ENCODE peak calls at places on chromosomes 5 and 9, in ten cellular contexts. P is A549, V is sigmoid colon, B is lower leg skin, I is esophagus squamous epithelium, H is transverse colon, R is heart left ventricle, L is body of pancreas, N is IMR-90, C is Peyer's patch. X is an unnamed sample.
A peak's percentile ranks its signal among the peaks of the same experiment; 100 is the strongest.

GRCh38 chr9:114364528-114365041 is 23.2 kb downstream of the AKNA start:
- DNase-seq in P (no peak), V (no peak), B (no peak), I (no peak), H (no peak), R (no peak), L (no peak), N (no peak), C (no peak), X (no peak)

GRCh38 chr9:5442400-5443011 is 4.8 kb upstream of the PLGRKT start:
- DNase-seq in P (peak; percentile 25), V (no peak), B (no peak), I (no peak), H (peak; percentile 39), R (no peak), L (peak; percentile 57), N (peak; percentile 66), C (peak; percentile 74), X (no peak)

GRCh38 chr9:122347348-122348287 is 23.2 kb upstream of the PTGS1 start:
- DNase-seq in P (peak; percentile 38), V (no peak), B (no peak), I (no peak), H (peak; percentile 65), R (no peak), L (no peak), N (no peak), C (no peak), X (no peak)

GRCh38 chr5:145493435-145493834 is 341.7 kb downstream of the PRELID2 start:
- DNase-seq in P (no peak), V (no peak), B (no peak), I (no peak), H (no peak), R (no peak), L (no peak), N (no peak), C (no peak), X (no peak)

GRCh38 chr5:55577353-55578060 is 42.7 kb upstream of the PLPP1 start:
- DNase-seq in P (no peak), V (peak; percentile 82), B (no peak), I (no peak), H (peak; percentile 31), R (no peak), L (no peak), N (no peak), C (no peak), X (no peak)

GRCh38 chr9:136260521-136260920 is 14.9 kb upstream of the QSOX2 start:
- DNase-seq in P (no peak), V (no peak), B (no peak), I (no peak), H (no peak), R (peak; percentile 43), L (no peak), N (no peak), C (no peak), X (no peak)

GRCh38 chr9:33446507-33447403 is 638 bp downstream of the AQP3 start:
- DNase-seq in P (peak; percentile 65), V (no peak), B (no peak), I (no peak), H (peak; percentile 56), R (no peak), L (peak; percentile 64), N (peak; percentile 72), C (peak; percentile 84), X (no peak)

GRCh38 chr5:111135946-111136345 is 43.8 kb downstream of the WDR36 start:
- DNase-seq in P (no peak), V (no peak), B (no peak), I (no peak), H (no peak), R (no peak), L (no peak), N (peak; percentile 53), C (no peak), X (no peak)

GRCh38 chr9:120692901-120693573 is 21.2 kb downstream of the MEGF9 start:
- DNase-seq in P (no peak), V (no peak), B (no peak), I (no peak), H (no peak), R (no peak), L (no peak), N (peak; percentile 74), C (no peak), X (no peak)

GRCh38 chr5:78627766-78628165 is 20.8 kb downstream of the LHFPL2 start:
- DNase-seq in P (no peak), V (no peak), B (no peak), I (no peak), H (no peak), R (no peak), L (no peak), N (peak; percentile 54), C (no peak), X (no peak)

GRCh38 chr9:131552030-131552429 is 6.7 kb downstream of the PRRT1B start:
- DNase-seq in P (no peak), V (no peak), B (no peak), I (no peak), H (no peak), R (no peak), L (no peak), N (no peak), C (no peak), X (no peak)

GRCh38 chr9:131545003-131545785 is at the start of gene PRRT1B:
- DNase-seq in P (peak; percentile 94), V (no peak), B (no peak), I (no peak), H (peak; percentile 89), R (peak; percentile 65), L (peak; percentile 94), N (no peak), C (peak; percentile 85), X (peak; percentile 83)

GRCh38 chr9:131543141-131543540 is 2.2 kb upstream of the PRRT1B start:
- DNase-seq in P (no peak), V (no peak), B (no peak), I (no peak), H (no peak), R (no peak), L (no peak), N (no peak), C (no peak), X (no peak)

GRCh38 chr9:131545786-131546335 is 538 bp downstream of the PRRT1B start:
- DNase-seq in P (peak; percentile 46), V (no peak), B (no peak), I (no peak), H (no peak), R (no peak), L (peak; percentile 29), N (no peak), C (no peak), X (no peak)

DNA sequence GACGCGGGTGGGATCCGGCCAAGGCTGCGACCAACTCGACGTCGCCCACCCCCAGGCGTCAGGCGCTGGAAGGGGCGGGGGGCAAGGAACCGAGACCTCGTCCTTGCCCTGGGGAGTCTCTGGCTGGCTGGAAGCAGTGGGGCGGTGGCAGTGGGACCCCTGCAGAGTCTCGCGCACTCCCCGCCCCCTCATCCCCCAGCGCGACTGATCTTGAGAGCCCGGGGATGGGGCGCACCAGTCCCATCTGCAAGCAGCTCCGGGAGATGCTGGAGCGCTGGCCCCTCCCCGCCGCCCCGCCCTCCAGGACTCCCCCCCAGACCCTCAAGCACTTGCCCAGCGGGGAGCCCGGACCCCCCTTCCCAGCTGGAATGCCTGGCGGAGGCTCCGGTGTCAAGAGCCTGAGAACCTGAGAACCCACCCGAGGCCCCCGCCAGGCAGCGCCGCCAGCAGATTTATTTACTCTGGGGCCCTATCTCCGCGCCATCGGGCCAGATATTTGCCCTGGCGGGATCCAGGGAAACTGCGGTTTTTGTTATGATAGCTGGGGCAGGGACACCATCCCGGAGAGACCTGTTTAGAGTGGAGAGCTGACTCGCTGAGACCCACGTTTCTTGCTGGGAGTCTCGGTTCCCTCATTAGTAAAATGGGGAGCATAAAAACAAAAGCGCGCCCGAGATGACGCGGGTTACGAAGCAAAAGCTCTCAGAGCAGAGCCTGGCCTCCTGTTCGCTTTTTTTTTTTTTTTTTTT is 1.2 kb downstream of the PRRT1B start:
- DNase-seq in P (peak; percentile 92), V (no peak), B (no peak), I (no peak), H (no peak), R (no peak), L (no peak), N (peak; percentile 12), C (no peak), X (no peak)
- TF ChIP-seq CTCF in P (no peak), V (no peak), B (no peak), I (no peak), H (no peak), R (no peak), L (no peak), N (no peak), C (no peak), X (no peak)

GRCh38 chr9:38060688-38061087 is 8.3 kb downstream of the SHB start:
- DNase-seq in P (no peak), V (peak; percentile 43), B (no peak), I (no peak), H (no peak), R (no peak), L (no peak), N (no peak), C (no peak), X (no peak)
- TF ChIP-seq POLR2A in P (no peak), V (no peak), B (no peak), I (no peak), H (no peak), R (no peak), L (no peak), N (no peak), C (no peak), X (no peak)

DNA sequence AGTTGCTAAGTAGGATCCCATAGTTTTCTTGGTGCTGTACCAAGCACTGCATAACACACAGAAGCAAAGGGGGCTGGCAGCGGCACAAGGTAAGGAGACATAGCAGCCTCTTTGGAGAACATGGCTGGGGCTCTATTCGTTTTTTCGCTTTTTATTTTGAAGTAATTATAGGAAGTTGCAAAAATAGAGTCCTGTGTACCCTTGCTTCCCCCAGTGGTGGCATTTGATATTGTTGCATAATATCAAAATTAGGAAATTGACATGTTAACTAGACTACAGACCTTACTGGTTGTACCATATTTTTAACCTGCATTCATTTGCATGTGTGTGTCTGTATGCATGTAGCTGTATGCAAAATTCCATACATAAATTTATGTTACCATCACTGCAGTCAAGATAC is 6.6 kb upstream of the UBQLN1 start:
- DNase-seq in P (no peak), V (no peak), B (no peak), I (no peak), H (no peak), R (no peak), L (no peak), N (no peak), C (no peak), X (no peak)
- TF ChIP-seq CTCF in P (no peak), V (no peak), B (no peak), I (peak; percentile 15), H (peak; percentile 9), R (peak; percentile 21), L (peak; percentile 11), N (peak; percentile 35), C (no peak), X (no peak)

GRCh38 chr9:105064248-105065118 is 136.5 kb upstream of the ABCA1 start:
- DNase-seq in P (peak; percentile 89), V (peak; percentile 99), B (peak; percentile 98), I (peak; percentile 10), H (peak; percentile 93), R (peak; percentile 93), L (peak; percentile 87), N (peak; percentile 97), C (peak; percentile 89), X (peak; percentile 86)
- TF ChIP-seq POLR2A in P (no peak), V (peak; percentile 47), B (no peak), I (no peak), H (peak; percentile 59), R (no peak), L (no peak), N (peak; percentile 22), C (no peak), X (no peak)

GRCh38 chr5:171152382-171152781 is 156.7 kb upstream of the TLX3 start:
- DNase-seq in P (peak; percentile 2), V (no peak), B (no peak), I (no peak), H (no peak), R (no peak), L (no peak), N (peak; percentile 54), C (no peak), X (no peak)
- TF ChIP-seq CTCF in P (peak; percentile 31), V (no peak), B (no peak), I (no peak), H (no peak), R (no peak), L (no peak), N (peak; percentile 47), C (no peak), X (no peak)